ENCODE peak calls at places on chromosomes 5 and 9, in five cellular contexts. O, W, B, G and F are unnamed samples. For H3K36me3, the result is how much of the 10 kb centered on the place peaks cover.

GRCh38 chr9:16436545-16436944 is 433.9 kb downstream of the BNC2 start:
- DNase-seq in O (no peak), W (no peak), B (no peak), G (no peak), F (no peak)

GRCh38 chr5:82784521-82784920 is 292.7 kb downstream of the TMEM167A start:
- DNase-seq in O (no peak), W (no peak), B (no peak), G (no peak), F (no peak)

GRCh38 chr5:75037106-75037505 is 15.3 kb downstream of the GCNT4 start:
- DNase-seq in O (no peak), W (no peak), B (no peak), G (peak), F (no peak)

GRCh38 chr9:99259231-99259918 is 37.3 kb downstream of the SEC61B start:
- DNase-seq in O (no peak), W (peak), B (peak), G (peak), F (peak)

GRCh38 chr9:71131145-71131544 is 9.7 kb upstream of the TRPM3 start:
- DNase-seq in O (no peak), W (no peak), B (no peak), G (no peak), F (no peak)

GRCh38 chr5:141758316-141758965 is 76.4 kb upstream of the ARAP3 start:
- DNase-seq in O (no peak), W (no peak), B (no peak), G (peak), F (no peak)

GRCh38 chr5:176837707-176838115 is 27.4 kb downstream of the UNC5A start:
- DNase-seq in O (no peak), W (peak), B (peak), G (peak), F (peak)

GRCh38 chr5:150152636-150153462 is 2.8 kb downstream of the PDGFRB start:
- DNase-seq in O (no peak), W (no peak), B (no peak), G (peak), F (no peak)

GRCh38 chr9:136594492-136594891 is 48.6 kb upstream of the NOTCH1 start:
- DNase-seq in O (no peak), W (no peak), B (no peak), G (no peak), F (no peak)

DNA sequence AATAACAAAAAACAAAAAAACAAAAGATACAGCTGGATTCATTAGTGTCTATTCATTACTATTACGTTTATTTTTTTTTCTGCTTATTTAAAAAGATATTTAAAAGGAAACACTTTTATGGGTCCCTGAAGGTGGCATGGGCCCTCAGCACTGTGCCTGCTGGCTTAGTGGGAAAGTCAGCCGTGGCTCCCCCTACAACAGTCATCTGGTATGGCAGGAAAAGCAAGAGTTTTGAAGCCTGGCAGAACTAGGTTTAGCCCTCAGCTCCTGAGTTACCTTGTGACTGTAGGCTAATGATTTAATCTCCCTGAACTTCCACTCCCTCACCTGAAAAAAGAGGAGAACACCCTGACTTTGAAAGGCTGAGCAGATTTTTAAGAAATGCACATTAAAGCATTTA is 135.6 kb downstream of the GOLPH3 start:
- DNase-seq in O (no peak), W (no peak), B (no peak), G (no peak), F (no peak)
- TF ChIP-seq CTCF in O (no peak), W (no peak), B (no peak), G (no peak), F (no peak)

GRCh38 chr5:139884144-139884543 is 88.5 kb downstream of the PSD2 start:
- DNase-seq in O (no peak), W (peak), B (no peak), G (no peak), F (peak)

GRCh38 chr5:139885857-139886208 is 90.2 kb downstream of the PSD2 start:
- DNase-seq in O (no peak), W (no peak), B (no peak), G (no peak), F (no peak)

GRCh38 chr5:139885172-139885856 is 89.7 kb downstream of the PSD2 start:
- DNase-seq in O (no peak), W (no peak), B (no peak), G (no peak), F (no peak)

GRCh38 chr5:139884734-139885133 is 89.1 kb downstream of the PSD2 start:
- DNase-seq in O (no peak), W (no peak), B (no peak), G (no peak), F (peak)

DNA sequence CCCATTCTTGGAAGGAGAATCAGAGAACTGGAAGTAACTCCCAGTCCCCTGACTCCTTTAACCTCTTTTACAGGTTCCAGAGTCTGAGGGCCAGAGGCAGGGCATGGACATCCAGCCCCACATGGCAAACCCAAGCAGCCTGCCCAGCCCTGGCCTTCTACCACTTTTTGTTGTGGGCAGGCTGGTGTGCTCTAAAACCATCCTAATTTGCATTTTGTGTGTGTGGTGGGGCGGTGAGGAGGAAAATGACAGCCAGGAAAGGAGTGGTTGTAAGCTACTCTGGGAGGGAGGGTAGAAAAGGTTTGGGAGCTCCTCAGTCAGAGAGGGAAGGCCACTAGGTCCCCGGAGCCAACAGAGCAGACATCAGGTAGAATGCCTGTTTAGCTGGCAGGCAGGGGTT is 90.6 kb downstream of the PSD2 start:
- DNase-seq in O (no peak), W (no peak), B (no peak), G (no peak), F (no peak)
- H3K36me3 ChIP-seq in O (under half), W (under half), B (under half), G (under half), F (under half)

GRCh38 chr9:97852399-97853055 is 499 bp upstream of the FOXE1 start:
- DNase-seq in O (no peak), W (no peak), B (no peak), G (peak), F (no peak)

GRCh38 chr9:97855486-97855875 is 2.5 kb downstream of the FOXE1 start:
- DNase-seq in O (no peak), W (no peak), B (peak), G (peak), F (no peak)

GRCh38 chr9:97854696-97855485 is 1.9 kb downstream of the FOXE1 start:
- DNase-seq in O (no peak), W (no peak), B (peak), G (peak), F (no peak)

GRCh38 chr9:97853056-97853843 is at the start of gene FOXE1:
- DNase-seq in O (no peak), W (no peak), B (no peak), G (peak), F (no peak)

DNA sequence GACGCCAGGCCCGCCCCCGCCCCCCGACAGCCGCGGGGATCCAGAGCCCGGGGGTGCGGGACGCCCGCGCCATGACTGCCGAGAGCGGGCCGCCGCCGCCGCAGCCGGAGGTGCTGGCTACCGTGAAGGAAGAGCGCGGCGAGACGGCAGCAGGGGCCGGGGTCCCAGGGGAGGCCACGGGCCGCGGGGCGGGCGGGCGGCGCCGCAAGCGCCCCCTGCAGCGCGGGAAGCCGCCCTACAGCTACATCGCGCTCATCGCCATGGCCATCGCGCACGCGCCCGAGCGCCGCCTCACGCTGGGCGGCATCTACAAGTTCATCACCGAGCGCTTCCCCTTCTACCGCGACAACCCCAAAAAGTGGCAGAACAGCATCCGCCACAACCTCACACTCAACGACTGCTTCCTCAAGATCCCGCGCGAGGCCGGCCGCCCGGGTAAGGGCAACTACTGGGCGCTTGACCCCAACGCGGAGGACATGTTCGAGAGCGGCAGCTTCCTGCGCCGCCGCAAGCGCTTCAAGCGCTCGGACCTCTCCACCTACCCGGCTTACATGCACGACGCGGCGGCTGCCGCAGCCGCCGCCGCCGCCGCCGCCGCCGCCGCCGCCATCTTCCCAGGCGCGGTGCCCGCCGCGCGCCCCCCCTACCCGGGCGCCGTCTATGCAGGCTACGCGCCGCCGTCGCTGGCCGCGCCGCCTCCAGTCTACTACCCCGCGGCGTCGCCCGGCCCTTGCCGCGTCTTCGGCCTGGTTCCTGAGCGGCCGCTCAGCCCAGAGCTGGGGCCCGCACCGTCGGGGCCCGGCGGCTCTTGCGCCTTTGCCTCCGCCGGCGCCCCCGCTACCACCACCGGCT is 1.0 kb downstream of the FOXE1 start:
- DNase-seq in O (no peak), W (no peak), B (no peak), G (peak), F (peak)
- TF ChIP-seq CTCF in O (no peak), W (no peak), B (no peak), G (peak), F (peak)

DNA sequence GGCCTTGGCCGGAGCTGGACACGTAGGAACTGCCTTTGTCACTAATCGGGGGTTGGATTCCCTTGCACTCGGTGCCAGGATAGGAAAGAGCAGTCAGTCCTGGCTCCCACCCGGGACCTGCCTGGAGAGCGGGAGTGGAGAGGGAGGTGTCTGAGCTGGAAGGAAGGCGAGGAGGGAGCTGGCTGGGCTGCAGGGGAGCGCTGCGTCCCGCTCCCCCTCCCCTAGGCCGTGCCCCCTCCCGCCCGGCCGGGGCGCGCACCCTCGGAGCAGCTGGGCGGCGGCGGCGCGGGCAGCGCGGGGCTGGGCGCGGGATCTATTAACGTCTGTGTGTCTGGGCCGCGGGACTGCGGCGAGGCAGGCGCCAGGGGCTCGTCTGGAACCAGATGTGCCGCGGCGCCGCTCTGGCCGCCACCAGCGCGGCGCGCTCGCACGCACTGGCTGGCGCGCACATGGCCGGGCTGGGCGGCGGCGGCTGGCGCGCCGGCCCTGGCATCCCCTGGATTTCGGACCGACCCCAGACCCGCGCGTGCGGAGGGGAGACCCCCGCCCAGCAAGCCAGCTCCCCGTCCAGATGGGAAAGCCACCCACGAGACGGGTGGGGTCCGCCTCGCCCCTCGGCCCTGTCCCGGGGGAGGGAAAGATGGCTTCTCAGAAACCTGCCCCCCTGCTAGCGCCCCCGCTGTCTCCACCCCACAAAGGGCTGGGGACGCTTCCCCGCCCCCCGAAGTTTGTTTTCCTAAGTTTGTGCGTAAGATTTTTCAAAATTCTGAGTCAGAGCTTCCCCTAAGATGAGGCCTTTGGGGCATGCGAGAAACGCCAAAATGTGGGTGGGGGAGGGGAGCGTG is 31.9 kb downstream of the PRRX2 start:
- DNase-seq in O (no peak), W (peak), B (no peak), G (peak), F (no peak)
- H3K36me3 ChIP-seq in O (under half), W (under half), B (under half), G (under half), F (under half)

GRCh38 chr5:138702166-138702826 is 50.9 kb upstream of the CTNNA1 start:
- DNase-seq in O (no peak), W (no peak), B (no peak), G (no peak), F (no peak)
- TF ChIP-seq CTCF in O (no peak), W (no peak), B (no peak), G (no peak), F (no peak)

DNA sequence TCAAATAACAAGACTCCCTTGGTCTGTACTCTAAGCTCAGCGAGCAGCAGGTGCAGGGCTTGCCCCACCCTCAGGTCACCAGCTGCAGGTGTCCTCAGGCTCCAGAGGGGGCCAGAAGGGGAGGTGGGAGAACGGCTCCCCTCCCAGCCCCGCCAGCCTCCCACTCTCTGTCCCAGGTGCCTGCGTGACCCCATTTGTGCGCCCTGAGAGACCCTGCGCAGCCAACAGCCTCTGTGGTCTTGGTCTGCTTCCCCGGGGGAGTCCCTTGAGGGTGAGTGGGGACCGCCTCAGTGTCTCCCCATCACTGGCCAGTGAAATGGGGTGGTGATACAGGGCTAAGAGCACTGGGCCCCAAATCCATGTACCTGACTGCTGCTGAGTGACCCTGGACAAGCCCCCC is 62.3 kb upstream of the STXBP1 start:
- DNase-seq in O (no peak), W (no peak), B (no peak), G (no peak), F (no peak)
- H3K36me3 ChIP-seq in O (under half), W (under half), B (under half), G (under half), F (under half)

DNA sequence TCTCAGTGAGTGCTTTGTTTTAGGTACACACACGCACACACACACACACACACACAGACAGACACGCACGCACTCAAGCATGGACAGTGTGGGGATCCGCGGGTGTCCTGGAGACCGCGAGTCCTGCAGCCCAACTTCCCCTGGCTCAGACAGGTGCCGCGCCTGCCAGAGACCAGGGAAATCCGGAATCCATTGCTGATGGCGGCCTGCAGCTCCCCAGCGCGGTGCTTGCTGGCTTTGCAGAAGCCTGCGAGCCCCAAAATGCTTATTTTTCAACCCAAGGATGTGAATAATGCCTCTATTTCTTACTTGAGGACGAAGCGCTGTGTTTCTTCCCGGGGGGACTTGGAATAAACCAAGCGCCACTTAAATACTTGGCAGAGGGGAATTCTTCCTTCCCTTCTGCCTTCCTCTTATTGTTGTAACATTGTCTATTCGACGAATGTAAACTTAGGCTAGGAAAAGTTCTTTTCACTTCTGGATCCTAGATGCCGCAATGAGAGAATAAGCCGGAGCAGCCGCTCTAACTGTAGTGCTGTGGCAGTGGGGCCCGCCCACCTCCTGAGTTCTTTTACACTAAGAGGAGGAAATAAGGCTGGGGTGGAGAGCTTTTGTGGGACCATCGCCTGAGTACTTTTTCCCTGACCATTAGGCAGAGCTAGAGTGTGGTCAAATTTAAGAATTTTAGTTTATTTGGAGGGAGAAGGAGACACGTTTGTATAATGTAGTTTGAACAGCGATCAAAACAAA is 804 bp downstream of the ITGA2 start:
- DNase-seq in O (no peak), W (peak), B (peak), G (peak), F (peak)
- TF ChIP-seq CTCF in O (peak), W (peak), B (no peak), G (peak), F (no peak)

GRCh38 chr5:69265931-69266330 is 31.2 kb downstream of the CDK7 start:
- DNase-seq in O (no peak), W (no peak), B (no peak), G (peak), F (peak)
- H3K36me3 ChIP-seq in O (under half), W (half or more), B (under half), G (half or more), F (half or more)

GRCh38 chr5:1668141-1668721 is 131.4 kb downstream of the MRPL36 start:
- DNase-seq in O (no peak), W (peak), B (no peak), G (peak), F (no peak)

GRCh38 chr5:1666221-1666620 is 133.4 kb downstream of the MRPL36 start:
- DNase-seq in O (no peak), W (no peak), B (no peak), G (no peak), F (no peak)

GRCh38 chr5:1667648-1668140 is 131.9 kb downstream of the MRPL36 start:
- DNase-seq in O (no peak), W (no peak), B (peak), G (peak), F (no peak)

GRCh38 chr5:1665803-1666202 is 133.8 kb downstream of the MRPL36 start:
- DNase-seq in O (no peak), W (no peak), B (peak), G (no peak), F (no peak)

DNA sequence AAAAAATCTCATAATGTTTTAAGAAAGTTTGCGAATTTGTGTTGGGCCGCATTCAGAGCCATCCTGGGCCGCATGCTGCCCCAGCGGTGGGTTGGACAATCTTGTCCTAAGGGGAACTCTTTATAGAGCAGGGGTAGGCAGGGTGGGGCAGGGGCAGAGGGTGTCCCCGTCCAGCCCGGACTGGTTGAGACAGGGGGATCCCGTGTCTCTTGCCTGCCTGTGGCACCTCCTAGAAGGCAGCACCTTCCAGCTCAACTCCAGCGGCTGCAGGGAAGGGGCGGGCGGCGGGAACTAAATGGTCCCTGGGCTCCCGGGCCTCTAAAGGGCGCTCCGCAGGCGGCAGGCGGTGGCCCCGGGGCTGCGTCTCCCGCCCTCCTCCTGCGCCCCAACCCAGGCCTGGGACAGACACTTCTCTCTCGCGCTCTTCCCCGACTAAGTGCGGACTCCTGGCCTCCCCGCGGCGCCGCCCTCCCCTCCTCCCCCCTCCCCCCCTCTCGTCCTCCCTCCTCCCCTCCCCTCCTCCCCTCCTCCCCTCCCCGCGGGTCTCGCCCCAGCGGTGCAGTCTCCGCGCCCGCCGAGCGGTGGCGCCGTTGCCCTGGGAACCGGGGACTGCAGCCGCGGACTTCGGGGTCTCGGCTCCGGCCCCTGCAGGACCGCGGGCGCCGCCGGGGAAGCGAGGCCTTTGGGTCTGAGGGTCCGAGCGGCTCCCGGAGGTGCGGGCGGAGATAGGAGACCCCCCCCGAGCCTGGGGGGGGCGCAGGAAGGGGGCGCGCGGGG is 132.6 kb downstream of the MRPL36 start:
- DNase-seq in O (no peak), W (peak), B (no peak), G (peak), F (no peak)
- TF ChIP-seq CTCF in O (peak), W (peak), B (peak), G (peak), F (no peak)